ENCODE peak calls at places on chromosomes 12 and 14, in eight cellular contexts. One of them, this sample, is unnamed.

GRCh38 chr12:71639341-71639760 is 24.3 kb downstream of the ZFC3H1 start:
- DNase-seq in HCT116: no peak
- DNase-seq in right lobe of liver: no peak
- DNase-seq in MCF 10A: peak
- DNase-seq in dorsolateral prefrontal cortex: no peak
- DNase-seq in astrocyte of the spinal cord: no peak
- DNase-seq in progenitor cell of endocrine pancreas: no peak
- DNase-seq in neural crest cell: no peak
- DNase-seq in this sample: no peak

GRCh38 chr12:126663304-126664094 is 1598.3 kb downstream of the AACS start:
- DNase-seq in HCT116: peak
- DNase-seq in right lobe of liver: no peak
- DNase-seq in MCF 10A: peak
- DNase-seq in dorsolateral prefrontal cortex: no peak
- DNase-seq in astrocyte of the spinal cord: peak
- DNase-seq in progenitor cell of endocrine pancreas: no peak
- DNase-seq in neural crest cell: peak
- DNase-seq in this sample: peak

GRCh38 chr12:31481415-31481814 is 109.5 kb downstream of the DENND5B start:
- DNase-seq in HCT116: no peak
- DNase-seq in right lobe of liver: no peak
- DNase-seq in MCF 10A: no peak
- DNase-seq in dorsolateral prefrontal cortex: no peak
- DNase-seq in astrocyte of the spinal cord: no peak
- DNase-seq in progenitor cell of endocrine pancreas: no peak
- DNase-seq in neural crest cell: no peak
- DNase-seq in this sample: no peak

GRCh38 chr12:57085999-57086950 is 2.6 kb upstream of the NAB2 start:
- DNase-seq in HCT116: no peak
- DNase-seq in right lobe of liver: no peak
- DNase-seq in MCF 10A: peak
- DNase-seq in dorsolateral prefrontal cortex: peak
- DNase-seq in astrocyte of the spinal cord: peak
- DNase-seq in progenitor cell of endocrine pancreas: no peak
- DNase-seq in neural crest cell: no peak
- DNase-seq in this sample: peak

GRCh38 chr12:30329281-30329680 is 366.4 kb downstream of the IPO8 start:
- DNase-seq in HCT116: no peak
- DNase-seq in right lobe of liver: no peak
- DNase-seq in MCF 10A: peak
- DNase-seq in dorsolateral prefrontal cortex: no peak
- DNase-seq in astrocyte of the spinal cord: peak
- DNase-seq in progenitor cell of endocrine pancreas: no peak
- DNase-seq in neural crest cell: no peak
- DNase-seq in this sample: no peak

GRCh38 chr14:76022991-76023390 is 37.4 kb downstream of the IFT43 start:
- DNase-seq in HCT116: no peak
- DNase-seq in right lobe of liver: no peak
- DNase-seq in MCF 10A: no peak
- DNase-seq in dorsolateral prefrontal cortex: no peak
- DNase-seq in astrocyte of the spinal cord: no peak
- DNase-seq in progenitor cell of endocrine pancreas: no peak
- DNase-seq in neural crest cell: no peak
- DNase-seq in this sample: no peak

GRCh38 chr12:85920324-85920947 is 46.3 kb downstream of the NTS start:
- DNase-seq in HCT116: peak
- DNase-seq in right lobe of liver: no peak
- DNase-seq in MCF 10A: peak
- DNase-seq in dorsolateral prefrontal cortex: no peak
- DNase-seq in astrocyte of the spinal cord: peak
- DNase-seq in progenitor cell of endocrine pancreas: no peak
- DNase-seq in neural crest cell: no peak
- DNase-seq in this sample: peak

GRCh38 chr14:96629082-96629481 is 126.9 kb downstream of the PAPOLA start:
- DNase-seq in HCT116: no peak
- DNase-seq in right lobe of liver: peak
- DNase-seq in MCF 10A: no peak
- DNase-seq in dorsolateral prefrontal cortex: no peak
- DNase-seq in astrocyte of the spinal cord: no peak
- DNase-seq in progenitor cell of endocrine pancreas: peak
- DNase-seq in neural crest cell: no peak
- DNase-seq in this sample: no peak

GRCh38 chr12:62933220-62933870 is 1.6 kb downstream of the PPM1H start:
- DNase-seq in HCT116: no peak
- DNase-seq in right lobe of liver: peak
- DNase-seq in MCF 10A: no peak
- DNase-seq in dorsolateral prefrontal cortex: peak
- DNase-seq in astrocyte of the spinal cord: peak
- DNase-seq in progenitor cell of endocrine pancreas: peak
- DNase-seq in neural crest cell: no peak
- DNase-seq in this sample: no peak

DNA sequence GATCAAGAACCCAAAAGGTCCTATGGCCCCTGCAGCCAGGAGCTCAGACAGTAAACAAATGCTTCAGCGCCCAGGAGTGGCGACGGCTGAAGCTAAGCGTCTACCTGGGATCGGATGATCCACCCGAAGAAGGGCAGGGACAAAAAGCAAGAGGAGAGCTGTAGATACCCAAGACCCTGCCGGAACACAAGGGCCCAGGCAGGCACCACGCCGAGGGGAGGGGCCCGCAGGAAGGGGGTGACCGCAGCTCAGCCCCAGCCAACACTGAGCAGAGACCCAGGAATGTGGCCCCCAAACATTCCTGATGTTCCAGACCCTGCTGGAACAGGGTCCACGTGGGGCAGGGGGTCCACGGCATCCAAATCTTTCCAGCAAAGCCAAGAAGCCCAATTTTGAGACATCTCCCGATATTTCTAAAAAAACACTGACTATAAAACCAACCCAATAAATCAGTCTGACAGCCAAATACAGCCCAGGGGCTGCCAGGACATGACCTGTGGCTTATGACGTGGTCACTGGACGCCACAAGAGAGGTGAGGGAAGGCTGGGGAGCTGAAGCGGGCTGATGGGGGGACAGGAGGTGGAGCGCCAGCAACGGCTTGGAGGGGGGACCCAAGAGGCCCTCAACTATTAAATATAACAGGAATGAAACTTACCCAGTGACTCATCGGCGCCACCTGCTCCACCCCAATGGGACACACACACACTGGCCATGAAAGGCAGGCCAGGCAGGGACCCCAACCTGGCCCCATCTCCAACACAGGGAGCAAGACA is 58.9 kb downstream of the NCOR2 start:
- DNase-seq in HCT116: no peak
- DNase-seq in right lobe of liver: no peak
- DNase-seq in MCF 10A: no peak
- DNase-seq in dorsolateral prefrontal cortex: no peak
- DNase-seq in astrocyte of the spinal cord: no peak
- DNase-seq in progenitor cell of endocrine pancreas: no peak
- DNase-seq in neural crest cell: no peak
- DNase-seq in this sample: peak
- TF ChIP-seq CTCF in HCT116: no peak
- TF ChIP-seq CTCF in right lobe of liver: no peak
- TF ChIP-seq CTCF in MCF 10A: no peak
- TF ChIP-seq CTCF in dorsolateral prefrontal cortex: no peak
- TF ChIP-seq CTCF in astrocyte of the spinal cord: peak
- TF ChIP-seq CTCF in progenitor cell of endocrine pancreas: no peak
- TF ChIP-seq CTCF in neural crest cell: no peak
- TF ChIP-seq CTCF in this sample: no peak

GRCh38 chr12:80195143-80195726 is 95.9 kb downstream of the OTOGL start:
- DNase-seq in HCT116: peak
- DNase-seq in right lobe of liver: no peak
- DNase-seq in MCF 10A: peak
- DNase-seq in dorsolateral prefrontal cortex: no peak
- DNase-seq in astrocyte of the spinal cord: peak
- DNase-seq in progenitor cell of endocrine pancreas: peak
- DNase-seq in neural crest cell: peak
- DNase-seq in this sample: peak
- TF ChIP-seq CTCF in HCT116: peak
- TF ChIP-seq CTCF in right lobe of liver: peak
- TF ChIP-seq CTCF in MCF 10A: peak
- TF ChIP-seq CTCF in dorsolateral prefrontal cortex: peak
- TF ChIP-seq CTCF in astrocyte of the spinal cord: peak
- TF ChIP-seq CTCF in progenitor cell of endocrine pancreas: peak
- TF ChIP-seq CTCF in neural crest cell: peak
- TF ChIP-seq CTCF in this sample: peak

GRCh38 chr14:50063876-50064420 is 52.4 kb downstream of the VCPKMT start:
- DNase-seq in HCT116: no peak
- DNase-seq in right lobe of liver: no peak
- DNase-seq in MCF 10A: no peak
- DNase-seq in dorsolateral prefrontal cortex: no peak
- DNase-seq in astrocyte of the spinal cord: no peak
- DNase-seq in progenitor cell of endocrine pancreas: no peak
- DNase-seq in neural crest cell: no peak
- DNase-seq in this sample: no peak

GRCh38 chr14:50061664-50062437 is 54.5 kb downstream of the VCPKMT start:
- DNase-seq in HCT116: no peak
- DNase-seq in right lobe of liver: peak
- DNase-seq in MCF 10A: peak
- DNase-seq in dorsolateral prefrontal cortex: no peak
- DNase-seq in astrocyte of the spinal cord: peak
- DNase-seq in progenitor cell of endocrine pancreas: no peak
- DNase-seq in neural crest cell: no peak
- DNase-seq in this sample: peak

GRCh38 chr14:50062438-50063039 is 53.8 kb downstream of the VCPKMT start:
- DNase-seq in HCT116: peak
- DNase-seq in right lobe of liver: no peak
- DNase-seq in MCF 10A: peak
- DNase-seq in dorsolateral prefrontal cortex: no peak
- DNase-seq in astrocyte of the spinal cord: peak
- DNase-seq in progenitor cell of endocrine pancreas: no peak
- DNase-seq in neural crest cell: no peak
- DNase-seq in this sample: peak

GRCh38 chr14:50059773-50060629 is 56.4 kb downstream of the VCPKMT start:
- DNase-seq in HCT116: no peak
- DNase-seq in right lobe of liver: no peak
- DNase-seq in MCF 10A: no peak
- DNase-seq in dorsolateral prefrontal cortex: no peak
- DNase-seq in astrocyte of the spinal cord: no peak
- DNase-seq in progenitor cell of endocrine pancreas: no peak
- DNase-seq in neural crest cell: no peak
- DNase-seq in this sample: no peak

DNA sequence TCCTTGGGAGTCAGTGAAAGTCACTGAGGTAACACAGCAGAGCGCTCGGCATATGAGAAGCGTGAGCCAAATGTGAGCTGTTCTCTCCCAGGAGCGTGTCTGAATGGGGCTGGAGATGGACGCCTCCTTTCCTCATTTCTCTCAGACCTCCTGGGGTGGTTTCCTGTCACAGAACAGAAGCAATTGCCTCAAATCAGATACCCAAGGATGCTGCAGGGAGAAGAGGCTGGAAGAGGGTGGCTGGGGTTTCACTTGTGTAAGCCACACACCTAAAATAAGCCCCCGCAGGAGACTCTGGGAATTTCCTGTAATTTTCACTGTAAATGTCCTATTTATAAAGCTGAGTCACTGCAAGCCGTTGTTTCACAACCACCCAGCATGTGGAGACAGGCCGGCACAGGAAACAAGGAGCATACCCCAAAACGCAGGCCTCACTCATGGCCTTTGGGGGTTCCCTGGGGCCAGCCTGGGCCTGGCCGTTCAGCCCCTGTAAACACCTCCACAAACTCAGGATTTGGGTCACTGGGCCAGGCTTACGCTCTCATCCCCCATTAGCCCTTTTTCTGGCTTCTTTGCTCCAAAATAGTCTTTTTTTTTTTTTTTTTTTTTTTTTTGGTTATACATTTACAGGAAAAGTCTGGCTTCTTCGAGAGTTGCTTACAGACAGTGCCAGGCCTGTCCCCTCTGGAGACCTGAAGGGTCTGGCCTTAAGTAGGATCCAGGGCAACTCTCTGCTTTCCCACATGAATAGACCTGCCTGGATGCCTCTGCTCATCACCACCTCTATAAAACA is 55.3 kb downstream of the VCPKMT start:
- DNase-seq in HCT116: no peak
- DNase-seq in right lobe of liver: no peak
- DNase-seq in MCF 10A: peak
- DNase-seq in dorsolateral prefrontal cortex: no peak
- DNase-seq in astrocyte of the spinal cord: peak
- DNase-seq in progenitor cell of endocrine pancreas: no peak
- DNase-seq in neural crest cell: no peak
- DNase-seq in this sample: peak
- TF ChIP-seq CTCF in HCT116: no peak
- TF ChIP-seq CTCF in right lobe of liver: no peak
- TF ChIP-seq CTCF in MCF 10A: no peak
- TF ChIP-seq CTCF in dorsolateral prefrontal cortex: no peak
- TF ChIP-seq CTCF in astrocyte of the spinal cord: peak
- TF ChIP-seq CTCF in progenitor cell of endocrine pancreas: no peak
- TF ChIP-seq CTCF in neural crest cell: peak
- TF ChIP-seq CTCF in this sample: peak

GRCh38 chr14:73717998-73718741 is 4.0 kb upstream of the PNMA1 start:
- DNase-seq in HCT116: no peak
- DNase-seq in right lobe of liver: no peak
- DNase-seq in MCF 10A: no peak
- DNase-seq in dorsolateral prefrontal cortex: no peak
- DNase-seq in astrocyte of the spinal cord: peak
- DNase-seq in progenitor cell of endocrine pancreas: no peak
- DNase-seq in neural crest cell: no peak
- DNase-seq in this sample: no peak
- TF ChIP-seq CTCF in HCT116: no peak
- TF ChIP-seq CTCF in right lobe of liver: no peak
- TF ChIP-seq CTCF in MCF 10A: no peak
- TF ChIP-seq CTCF in dorsolateral prefrontal cortex: no peak
- TF ChIP-seq CTCF in astrocyte of the spinal cord: no peak
- TF ChIP-seq CTCF in progenitor cell of endocrine pancreas: no peak
- TF ChIP-seq CTCF in neural crest cell: no peak
- TF ChIP-seq CTCF in this sample: no peak

DNA sequence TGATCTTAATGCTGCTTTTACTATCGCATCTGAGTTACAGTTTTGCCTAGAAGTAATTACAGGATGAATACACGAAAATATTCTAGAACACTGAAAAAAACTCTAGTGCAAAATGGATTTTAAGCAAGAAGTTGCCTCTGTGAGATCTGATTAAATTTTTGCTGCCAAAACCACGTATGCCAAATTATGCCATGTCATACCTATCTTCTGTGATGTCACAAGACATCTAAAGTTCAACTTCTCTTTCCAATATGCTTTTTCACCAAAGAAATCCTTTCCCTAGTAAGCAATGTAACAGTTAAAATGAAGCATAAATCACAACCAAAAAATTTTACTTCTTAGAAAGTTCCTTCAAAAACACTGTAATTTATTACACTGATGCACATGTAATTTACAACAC is 39.6 kb downstream of the HECTD4 start:
- DNase-seq in HCT116: no peak
- DNase-seq in right lobe of liver: no peak
- DNase-seq in MCF 10A: no peak
- DNase-seq in dorsolateral prefrontal cortex: no peak
- DNase-seq in astrocyte of the spinal cord: no peak
- DNase-seq in progenitor cell of endocrine pancreas: no peak
- DNase-seq in neural crest cell: no peak
- DNase-seq in this sample: no peak
- TF ChIP-seq CTCF in HCT116: no peak
- TF ChIP-seq CTCF in right lobe of liver: no peak
- TF ChIP-seq CTCF in MCF 10A: no peak
- TF ChIP-seq CTCF in dorsolateral prefrontal cortex: no peak
- TF ChIP-seq CTCF in astrocyte of the spinal cord: no peak
- TF ChIP-seq CTCF in progenitor cell of endocrine pancreas: no peak
- TF ChIP-seq CTCF in neural crest cell: no peak
- TF ChIP-seq CTCF in this sample: no peak

This sample was measured in HFFc6.